ENCODE peak calls at places on chromosomes 6 and 20, in eight cellular contexts. Y, B, W, A, D, S, V and G are unnamed samples.

GRCh38 chr20:45902199-45902701 is 9.7 kb downstream of the PLTP start:
- DNase-seq in Y (no peak), B (no peak), W (no peak), A (no peak), D (no peak), S (no peak), V (no peak), G (no peak)

GRCh38 chr6:132411296-132411695 is 10.0 kb upstream of the MOXD1 start:
- DNase-seq in Y (no peak), B (no peak), W (no peak), A (no peak), D (no peak), S (no peak), V (no peak), G (no peak)

GRCh38 chr20:2470051-2470431 is 548 bp downstream of the SNRPB start:
- DNase-seq in Y (peak), B (peak), W (no peak), A (peak), D (no peak), S (peak), V (peak), G (peak)

GRCh38 chr6:143694013-143694412 is 16.2 kb downstream of the PHACTR2 start:
- DNase-seq in Y (no peak), B (no peak), W (no peak), A (no peak), D (no peak), S (no peak), V (no peak), G (no peak)

GRCh38 chr20:37239026-37239451 is 22.6 kb downstream of the GHRH start:
- DNase-seq in Y (no peak), B (peak), W (no peak), A (no peak), D (no peak), S (no peak), V (no peak), G (no peak)

GRCh38 chr6:157222201-157222981 is 100.9 kb downstream of the TMEM242 start:
- DNase-seq in Y (no peak), B (no peak), W (no peak), A (no peak), D (no peak), S (no peak), V (no peak), G (no peak)

GRCh38 chr6:72552938-72553337 is 68.9 kb upstream of the KCNQ5 start:
- DNase-seq in Y (peak), B (peak), W (no peak), A (no peak), D (no peak), S (no peak), V (no peak), G (no peak)

GRCh38 chr6:38012573-38012972 is 193.0 kb downstream of the ZFAND3 start:
- DNase-seq in Y (peak), B (peak), W (no peak), A (no peak), D (no peak), S (no peak), V (no peak), G (peak)

GRCh38 chr20:61507778-61508177 is 255.7 kb downstream of the CDH4 start:
- DNase-seq in Y (no peak), B (no peak), W (no peak), A (no peak), D (no peak), S (no peak), V (no peak), G (no peak)

GRCh38 chr6:54431466-54431865 is 123.2 kb downstream of the TINAG start:
- DNase-seq in Y (no peak), B (peak), W (no peak), A (no peak), D (no peak), S (no peak), V (no peak), G (no peak)

GRCh38 chr20:62069741-62070216 is 4.1 kb upstream of the TAF4 start:
- DNase-seq in Y (no peak), B (peak), W (no peak), A (no peak), D (no peak), S (no peak), V (no peak), G (no peak)

GRCh38 chr6:31837612-31838553 is 10.3 kb downstream of the HSPA1B start:
- DNase-seq in Y (no peak), B (peak), W (no peak), A (no peak), D (no peak), S (no peak), V (no peak), G (no peak)

GRCh38 chr6:20755631-20756030 is 221.4 kb downstream of the CDKAL1 start:
- DNase-seq in Y (peak), B (peak), W (no peak), A (no peak), D (no peak), S (no peak), V (no peak), G (no peak)